ENCODE peak calls at places on chromosome X, in five cellular contexts. M is kidney tubule cell; O is activated gamma-delta T cell treated with anti-CD3 and anti-CD28 coated beads, Interleukin-2, amount 50 U/mL, for 16 hours; R is AG09319; A is HT-29. I is an unnamed sample.

GRCh38 chrX:7119927-7120577 is 27.5 kb upstream of the STS start:
- DNase-seq in M (no peak), O (no peak), R (no peak), A (peak), I (peak)

GRCh38 chrX:153560000-153560399 is 38.9 kb downstream of the CCNQ start:
- DNase-seq in M (no peak), O (no peak), R (no peak), A (no peak), I (no peak)

GRCh38 chrX:68454476-68455150 is 21.3 kb upstream of the OPHN1 start:
- DNase-seq in M (no peak), O (no peak), R (no peak), A (no peak), I (no peak)

GRCh38 chrX:39953879-39954278 is 143.9 kb downstream of the BCOR start:
- DNase-seq in M (peak), O (no peak), R (no peak), A (peak), I (peak)

GRCh38 chrX:97266406-97267121 is 382.9 kb downstream of the RPA4 start:
- DNase-seq in M (no peak), O (no peak), R (no peak), A (no peak), I (no peak)

GRCh38 chrX:119240356-119240755 is 4.3 kb downstream of the PGRMC1 start:
- DNase-seq in M (peak), O (no peak), R (peak), A (no peak), I (no peak)

GRCh38 chrX:115898382-115899001 is 272.1 kb upstream of the AGTR2 start:
- DNase-seq in M (peak), O (peak), R (no peak), A (peak), I (peak)

GRCh38 chrX:149370097-149370496 is 135.0 kb downstream of the IDS start:
- DNase-seq in M (no peak), O (no peak), R (no peak), A (no peak), I (no peak)

GRCh38 chrX:113980953-113981352 is 602.9 kb upstream of the HTR2C start:
- DNase-seq in M (no peak), O (no peak), R (no peak), A (no peak), I (no peak)

GRCh38 chrX:68648960-68649359 is 1.5 kb downstream of the STARD8 start:
- DNase-seq in M (peak), O (no peak), R (no peak), A (no peak), I (no peak)

GRCh38 chrX:19332983-19333382 is 10.7 kb upstream of the PDHA1 start:
- DNase-seq in M (no peak), O (no peak), R (peak), A (no peak), I (no peak)

GRCh38 chrX:15619053-15619772 is 18.5 kb upstream of the ACE2 start:
- DNase-seq in M (peak), O (no peak), R (no peak), A (peak), I (peak)

GRCh38 chrX:17591741-17592110 is 145.6 kb upstream of the SCML1 start:
- DNase-seq in M (peak), O (no peak), R (peak), A (no peak), I (no peak)

GRCh38 chrX:129938081-129938480 is 32.1 kb downstream of the UTP14A start:
- DNase-seq in M (no peak), O (no peak), R (no peak), A (no peak), I (no peak)

GRCh38 chrX:146144090-146144489 is 326.5 kb downstream of the SLITRK2 start:
- DNase-seq in M (no peak), O (no peak), R (no peak), A (no peak), I (peak)